ENCODE peak calls at places on chromosomes 13 and 19, in seven cellular contexts. T is iris pigment epithelial cell; L is psoas muscle; U is omental fat pad; F is lower lobe of right lung; M is dorsolateral prefrontal cortex; E is activated T-helper 1 cell treated with anti-CD3 and anti-CD28 coated beads, Interleukin-12 subunit alpha, Interleukin-12 subunit beta, Interleukin-2, Interleukin-4 antibody, amounts not matched to agents 30 ng/mL and 10 ng/mL and 1 ng/mL, durations not matched to agents 14 hours and 24 hours and 36 hours. O is an unnamed sample.

GRCh38 chr19:7595466-7596133 is at the start of gene CAMSAP3:
- DNase-seq in T (peak), L (no peak), U (no peak), F (peak), M (no peak), E (peak), O (peak)

GRCh38 chr19:1046117-1046626 is 6.3 kb downstream of the ABCA7 start:
- DNase-seq in T (no peak), L (no peak), U (no peak), F (no peak), M (no peak), E (no peak), O (no peak)

GRCh38 chr19:54415208-54415900 is at the start of gene TTYH1:
- DNase-seq in T (no peak), L (no peak), U (no peak), F (no peak), M (peak), E (no peak), O (peak)

GRCh38 chr19:19268453-19269385 is 4.4 kb downstream of the TM6SF2 start:
- DNase-seq in T (no peak), L (no peak), U (no peak), F (no peak), M (no peak), E (no peak), O (no peak)

GRCh38 chr19:28985201-28985600 is 227.8 kb downstream of the UQCRFS1 start:
- DNase-seq in T (no peak), L (no peak), U (no peak), F (no peak), M (no peak), E (no peak), O (no peak)

GRCh38 chr19:3243851-3244700 is 19.6 kb downstream of the CELF5 start:
- DNase-seq in T (peak), L (no peak), U (no peak), F (no peak), M (no peak), E (peak), O (no peak)

GRCh38 chr13:43786472-43786765 is 353 bp downstream of the ENOX1 start:
- DNase-seq in T (no peak), L (peak), U (no peak), F (no peak), M (no peak), E (no peak), O (no peak)

GRCh38 chr13:114077938-114078335 is 54.5 kb downstream of the RASA3 start:
- DNase-seq in T (peak), L (peak), U (peak), F (peak), M (peak), E (no peak), O (no peak)